ENCODE peak calls at places on chromosome 19, in seven cellular contexts. One of them, this sample, is unnamed. For H3K36me3, the result is how much of the 10 kb centered on the place peaks cover.

GRCh38 chr19:16569609-16570320 is 2.5 kb downstream of the SLC35E1 start:
- DNase-seq in HCT116: no peak
- DNase-seq in H1: no peak
- DNase-seq in SK-N-SH: no peak
- DNase-seq in GM12878: no peak
- DNase-seq in HepG2: no peak
- DNase-seq in K562: no peak
- DNase-seq in this sample: no peak

GRCh38 chr19:49746206-49746958 is 16.7 kb downstream of the TSKS start:
- DNase-seq in HCT116: peak
- DNase-seq in H1: peak
- DNase-seq in SK-N-SH: peak
- DNase-seq in GM12878: no peak
- DNase-seq in HepG2: peak
- DNase-seq in K562: peak
- DNase-seq in this sample: no peak

GRCh38 chr19:10872551-10873107 is 1.3 kb downstream of the CARM1 start:
- DNase-seq in HCT116: no peak
- DNase-seq in H1: no peak
- DNase-seq in SK-N-SH: no peak
- DNase-seq in GM12878: no peak
- DNase-seq in HepG2: no peak
- DNase-seq in K562: no peak
- DNase-seq in this sample: no peak

GRCh38 chr19:33054623-33055022 is 10.1 kb downstream of the RHPN2 start:
- DNase-seq in HCT116: peak
- DNase-seq in H1: no peak
- DNase-seq in SK-N-SH: no peak
- DNase-seq in GM12878: no peak
- DNase-seq in HepG2: no peak
- DNase-seq in K562: no peak
- DNase-seq in this sample: no peak

GRCh38 chr19:33193864-33194362 is at the start of gene LRP3:
- DNase-seq in HCT116: no peak
- DNase-seq in H1: no peak
- DNase-seq in SK-N-SH: peak
- DNase-seq in GM12878: no peak
- DNase-seq in HepG2: no peak
- DNase-seq in K562: no peak
- DNase-seq in this sample: no peak

GRCh38 chr19:8396563-8397203 is 6.5 kb downstream of the RAB11B start:
- DNase-seq in HCT116: no peak
- DNase-seq in H1: no peak
- DNase-seq in SK-N-SH: peak
- DNase-seq in GM12878: peak
- DNase-seq in HepG2: peak
- DNase-seq in K562: peak
- DNase-seq in this sample: peak

GRCh38 chr19:49862411-49863253 is 4.7 kb downstream of the PNKP start:
- DNase-seq in HCT116: no peak
- DNase-seq in H1: peak
- DNase-seq in SK-N-SH: peak
- DNase-seq in GM12878: no peak
- DNase-seq in HepG2: peak
- DNase-seq in K562: peak
- DNase-seq in this sample: no peak

GRCh38 chr19:48405010-48405659 is 11.7 kb downstream of the GRIN2D start:
- DNase-seq in HCT116: no peak
- DNase-seq in H1: no peak
- DNase-seq in SK-N-SH: no peak
- DNase-seq in GM12878: no peak
- DNase-seq in HepG2: no peak
- DNase-seq in K562: no peak
- DNase-seq in this sample: no peak

GRCh38 chr19:39212377-39212742 is 8.3 kb upstream of the SYCN start:
- DNase-seq in HCT116: peak
- DNase-seq in H1: no peak
- DNase-seq in SK-N-SH: peak
- DNase-seq in GM12878: peak
- DNase-seq in HepG2: no peak
- DNase-seq in K562: peak
- DNase-seq in this sample: peak

GRCh38 chr19:17950310-17951150 is 16.4 kb upstream of the KCNN1 start:
- DNase-seq in HCT116: no peak
- DNase-seq in H1: no peak
- DNase-seq in SK-N-SH: no peak
- DNase-seq in GM12878: no peak
- DNase-seq in HepG2: no peak
- DNase-seq in K562: peak
- DNase-seq in this sample: no peak

GRCh38 chr19:17751103-17751911 is at the start of gene FCHO1:
- DNase-seq in HCT116: no peak
- DNase-seq in H1: no peak
- DNase-seq in SK-N-SH: no peak
- DNase-seq in GM12878: peak
- DNase-seq in HepG2: peak
- DNase-seq in K562: peak
- DNase-seq in this sample: no peak

GRCh38 chr19:7969560-7969949 is 26.1 kb upstream of the TIMM44 start:
- DNase-seq in HCT116: no peak
- DNase-seq in H1: peak
- DNase-seq in SK-N-SH: no peak
- DNase-seq in GM12878: no peak
- DNase-seq in HepG2: no peak
- DNase-seq in K562: no peak
- DNase-seq in this sample: no peak

GRCh38 chr19:12198136-12198535 is 35.2 kb downstream of the ZNF136 start:
- DNase-seq in HCT116: no peak
- DNase-seq in H1: no peak
- DNase-seq in SK-N-SH: no peak
- DNase-seq in GM12878: no peak
- DNase-seq in HepG2: no peak
- DNase-seq in K562: no peak
- DNase-seq in this sample: no peak

GRCh38 chr19:35090160-35090794 is 25.3 kb upstream of the FXYD3 start:
- DNase-seq in HCT116: peak
- DNase-seq in H1: no peak
- DNase-seq in SK-N-SH: peak
- DNase-seq in GM12878: no peak
- DNase-seq in HepG2: peak
- DNase-seq in K562: peak
- DNase-seq in this sample: peak

GRCh38 chr19:43780706-43781525 is at the start of gene KCNN4:
- DNase-seq in HCT116: peak
- DNase-seq in H1: no peak
- DNase-seq in SK-N-SH: no peak
- DNase-seq in GM12878: no peak
- DNase-seq in HepG2: no peak
- DNase-seq in K562: peak
- DNase-seq in this sample: no peak

GRCh38 chr19:35347930-35348298 is 212 bp downstream of the FFAR1 start:
- DNase-seq in HCT116: no peak
- DNase-seq in H1: no peak
- DNase-seq in SK-N-SH: no peak
- DNase-seq in GM12878: no peak
- DNase-seq in HepG2: no peak
- DNase-seq in K562: peak
- DNase-seq in this sample: no peak

GRCh38 chr19:57818378-57818777 is 3.7 kb upstream of the ZNF552 start:
- DNase-seq in HCT116: no peak
- DNase-seq in H1: no peak
- DNase-seq in SK-N-SH: no peak
- DNase-seq in GM12878: no peak
- DNase-seq in HepG2: peak
- DNase-seq in K562: no peak
- DNase-seq in this sample: no peak

GRCh38 chr19:45526143-45526542 is 18.9 kb downstream of the VASP start:
- DNase-seq in HCT116: no peak
- DNase-seq in H1: peak
- DNase-seq in SK-N-SH: peak
- DNase-seq in GM12878: no peak
- DNase-seq in HepG2: peak
- DNase-seq in K562: peak
- DNase-seq in this sample: no peak

GRCh38 chr19:45999653-46000121 is 4.4 kb downstream of the CCDC61 start:
- DNase-seq in HCT116: no peak
- DNase-seq in H1: no peak
- DNase-seq in SK-N-SH: peak
- DNase-seq in GM12878: no peak
- DNase-seq in HepG2: no peak
- DNase-seq in K562: peak
- DNase-seq in this sample: no peak

GRCh38 chr19:38204728-38205127 is 19.3 kb downstream of the DPF1 start:
- DNase-seq in HCT116: no peak
- DNase-seq in H1: no peak
- DNase-seq in SK-N-SH: no peak
- DNase-seq in GM12878: no peak
- DNase-seq in HepG2: no peak
- DNase-seq in K562: no peak
- DNase-seq in this sample: no peak

GRCh38 chr19:12095111-12095790 is 30.7 kb downstream of the ZNF844 start:
- DNase-seq in HCT116: no peak
- DNase-seq in H1: no peak
- DNase-seq in SK-N-SH: no peak
- DNase-seq in GM12878: no peak
- DNase-seq in HepG2: no peak
- DNase-seq in K562: no peak
- DNase-seq in this sample: no peak

GRCh38 chr19:45973564-45974338 is at the start of gene NOVA2:
- DNase-seq in HCT116: peak
- DNase-seq in H1: peak
- DNase-seq in SK-N-SH: peak
- DNase-seq in GM12878: peak
- DNase-seq in HepG2: no peak
- DNase-seq in K562: peak
- DNase-seq in this sample: no peak

GRCh38 chr19:4441994-4442845 is 15.4 kb downstream of the UBXN6 start:
- DNase-seq in HCT116: no peak
- DNase-seq in H1: no peak
- DNase-seq in SK-N-SH: no peak
- DNase-seq in GM12878: no peak
- DNase-seq in HepG2: no peak
- DNase-seq in K562: no peak
- DNase-seq in this sample: no peak

GRCh38 chr19:51450730-51451307 is 7.4 kb downstream of the SIGLEC8 start:
- DNase-seq in HCT116: no peak
- DNase-seq in H1: no peak
- DNase-seq in SK-N-SH: no peak
- DNase-seq in GM12878: no peak
- DNase-seq in HepG2: no peak
- DNase-seq in K562: no peak
- DNase-seq in this sample: no peak

GRCh38 chr19:28424041-28424440 is 788.9 kb downstream of the UQCRFS1 start:
- DNase-seq in HCT116: no peak
- DNase-seq in H1: peak
- DNase-seq in SK-N-SH: no peak
- DNase-seq in GM12878: no peak
- DNase-seq in HepG2: no peak
- DNase-seq in K562: no peak
- DNase-seq in this sample: no peak

GRCh38 chr19:39941615-39942507 is 7.4 kb upstream of the FCGBP start:
- DNase-seq in HCT116: no peak
- DNase-seq in H1: no peak
- DNase-seq in SK-N-SH: no peak
- DNase-seq in GM12878: peak
- DNase-seq in HepG2: no peak
- DNase-seq in K562: no peak
- DNase-seq in this sample: no peak

DNA sequence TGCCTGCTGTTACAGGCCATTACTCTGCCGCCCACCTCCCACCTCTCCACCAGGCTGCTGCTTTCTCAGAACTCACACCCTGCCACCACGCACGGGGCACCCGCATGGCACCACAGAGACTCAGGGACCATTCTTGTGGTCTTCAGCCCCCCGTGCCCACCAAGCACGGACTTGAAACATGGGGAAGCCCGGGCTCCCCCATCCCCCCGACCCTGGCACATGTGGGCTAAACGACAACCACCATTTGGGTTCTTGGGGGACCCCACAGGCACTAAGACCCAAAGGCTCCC is 23.1 kb upstream of the TINCR start:
- DNase-seq in HCT116: no peak
- DNase-seq in H1: no peak
- DNase-seq in SK-N-SH: peak
- DNase-seq in GM12878: no peak
- DNase-seq in HepG2: no peak
- DNase-seq in K562: no peak
- DNase-seq in this sample: no peak
- H3K36me3 ChIP-seq in HCT116: half or more
- H3K36me3 ChIP-seq in H1: under half
- H3K36me3 ChIP-seq in SK-N-SH: half or more
- H3K36me3 ChIP-seq in GM12878: half or more
- H3K36me3 ChIP-seq in HepG2: under half
- H3K36me3 ChIP-seq in K562: half or more
- H3K36me3 ChIP-seq in this sample: under half

DNA sequence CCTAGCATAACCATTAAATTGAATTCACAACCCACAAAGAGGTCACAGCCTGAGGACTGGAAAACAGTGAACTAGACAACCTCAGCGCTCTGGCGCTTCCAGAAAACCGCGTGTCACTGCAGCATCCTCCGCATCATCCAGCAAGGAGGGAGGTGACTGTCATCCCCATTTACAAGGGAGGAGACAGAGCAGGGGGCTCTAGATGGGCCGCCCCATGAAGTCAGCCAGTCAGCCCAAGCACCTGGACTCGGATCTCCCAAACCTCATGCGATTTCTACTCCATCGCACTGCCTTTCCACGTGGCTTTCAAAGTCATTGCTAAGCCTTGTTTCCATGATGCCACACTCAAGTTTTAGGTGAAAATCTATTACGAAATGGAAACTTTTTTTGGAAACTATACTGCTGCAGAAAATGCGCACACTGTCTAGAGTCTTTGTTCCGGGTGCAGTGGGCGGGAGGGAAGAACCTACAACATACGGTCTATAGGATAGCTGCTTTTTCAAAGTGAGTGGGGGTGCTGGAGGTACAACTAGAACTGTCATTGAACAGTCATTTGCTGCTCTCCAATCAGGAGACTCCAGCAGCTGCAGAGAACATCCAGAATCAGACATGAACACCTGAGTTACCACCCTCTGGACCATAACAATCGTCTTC is 2.8 kb downstream of the AP3D1 start:
- DNase-seq in HCT116: no peak
- DNase-seq in H1: no peak
- DNase-seq in SK-N-SH: peak
- DNase-seq in GM12878: no peak
- DNase-seq in HepG2: no peak
- DNase-seq in K562: no peak
- DNase-seq in this sample: no peak
- TF ChIP-seq SIN3A in HCT116: no peak
- TF ChIP-seq SIN3A in H1: no peak
- TF ChIP-seq SIN3A in SK-N-SH: no peak
- TF ChIP-seq SIN3A in GM12878: no peak
- TF ChIP-seq SIN3A in HepG2: no peak
- TF ChIP-seq SIN3A in K562: no peak
- TF ChIP-seq SIN3A in this sample: no peak

GRCh38 chr19:47065242-47065641 is 16.8 kb upstream of the TMEM160 start:
- DNase-seq in HCT116: no peak
- DNase-seq in H1: no peak
- DNase-seq in SK-N-SH: no peak
- DNase-seq in GM12878: no peak
- DNase-seq in HepG2: no peak
- DNase-seq in K562: no peak
- DNase-seq in this sample: no peak
- H3K36me3 ChIP-seq in HCT116: under half
- H3K36me3 ChIP-seq in H1: under half
- H3K36me3 ChIP-seq in SK-N-SH: half or more
- H3K36me3 ChIP-seq in GM12878: under half
- H3K36me3 ChIP-seq in HepG2: under half
- H3K36me3 ChIP-seq in K562: half or more
- H3K36me3 ChIP-seq in this sample: under half

GRCh38 chr19:19900124-19900523 is 622 bp upstream of the ZNF93 start:
- DNase-seq in HCT116: no peak
- DNase-seq in H1: no peak
- DNase-seq in SK-N-SH: peak
- DNase-seq in GM12878: no peak
- DNase-seq in HepG2: no peak
- DNase-seq in K562: peak
- DNase-seq in this sample: no peak
- TF ChIP-seq SIN3A in HCT116: no peak
- TF ChIP-seq SIN3A in H1: no peak
- TF ChIP-seq SIN3A in SK-N-SH: no peak
- TF ChIP-seq SIN3A in GM12878: no peak
- TF ChIP-seq SIN3A in HepG2: no peak
- TF ChIP-seq SIN3A in K562: no peak
- TF ChIP-seq SIN3A in this sample: no peak